ENCODE peak calls at places on chromosomes 16 and 17, in seven cellular contexts. O, G, J, L, V, T and Q are unnamed samples.

GRCh38 chr16:67163903-67164558 is 514 bp upstream of the HSF4 start:
- DNase-seq in O (peak), G (no peak), J (no peak), L (no peak), V (no peak), T (no peak), Q (no peak)

GRCh38 chr17:34366051-34366450 is 3.0 kb upstream of the CCL1 start:
- DNase-seq in O (no peak), G (no peak), J (no peak), L (no peak), V (no peak), T (no peak), Q (no peak)

GRCh38 chr17:82118815-82119380 is 20.9 kb upstream of the FASN start:
- DNase-seq in O (no peak), G (no peak), J (no peak), L (peak), V (no peak), T (peak), Q (no peak)

GRCh38 chr17:61309857-61310256 is 89.8 kb upstream of the TBX2 start:
- DNase-seq in O (no peak), G (no peak), J (no peak), L (peak), V (peak), T (peak), Q (no peak)

GRCh38 chr16:66335704-66336329 is 30.7 kb upstream of the CDH5 start:
- DNase-seq in O (no peak), G (no peak), J (no peak), L (peak), V (no peak), T (peak), Q (no peak)

GRCh38 chr16:75267631-75268264 is 16.3 kb upstream of the BCAR1 start:
- DNase-seq in O (peak), G (peak), J (no peak), L (no peak), V (no peak), T (peak), Q (no peak)

GRCh38 chr17:8322078-8322477 is 12.0 kb downstream of the ARHGEF15 start:
- DNase-seq in O (no peak), G (no peak), J (no peak), L (no peak), V (no peak), T (no peak), Q (no peak)

GRCh38 chr16:53132406-53132805 is 77.6 kb downstream of the CHD9 start:
- DNase-seq in O (no peak), G (no peak), J (no peak), L (no peak), V (no peak), T (no peak), Q (no peak)

GRCh38 chr17:82799591-82799990 is 40.2 kb downstream of the ZNF750 start:
- DNase-seq in O (no peak), G (no peak), J (no peak), L (no peak), V (no peak), T (no peak), Q (no peak)

GRCh38 chr17:17146791-17147406 is 59.2 kb downstream of the PLD6 start:
- DNase-seq in O (no peak), G (no peak), J (no peak), L (peak), V (no peak), T (no peak), Q (no peak)

GRCh38 chr17:50155115-50155819 is 4.8 kb upstream of the PPP1R9B start:
- DNase-seq in O (peak), G (peak), J (no peak), L (no peak), V (no peak), T (peak), Q (no peak)